ENCODE peak calls at places on chromosomes 6 and 20, in four cellular contexts. L, T, H and W are unnamed samples.

GRCh38 chr6:111855775-111856174 is 17.5 kb downstream of the FYN start:
- DNase-seq in L (no peak), T (no peak), H (no peak), W (no peak)

GRCh38 chr20:25281541-25281991 is 33.7 kb downstream of the PYGB start:
- DNase-seq in L (peak; percentile 30), T (peak; percentile 32), H (no peak), W (peak; percentile 8)

GRCh38 chr6:109373762-109374161 is 8.5 kb downstream of the CD164 start:
- DNase-seq in L (no peak), T (no peak), H (no peak), W (no peak)

GRCh38 chr6:144449911-144450690 is 165.0 kb downstream of the UTRN start:
- DNase-seq in L (no peak), T (no peak), H (no peak), W (no peak)

GRCh38 chr6:157673596-157673995 is 149.4 kb upstream of the SNX9 start:
- DNase-seq in L (no peak), T (no peak), H (no peak), W (no peak)

GRCh38 chr6:157559201-157559756 is 178.3 kb downstream of the ZDHHC14 start:
- DNase-seq in L (no peak), T (no peak), H (no peak), W (no peak)

GRCh38 chr6:40399888-40400468 is 187.2 kb downstream of the LRFN2 start:
- DNase-seq in L (no peak), T (no peak), H (no peak), W (no peak)

GRCh38 chr20:19515074-19515473 is 243.0 kb upstream of the RIN2 start:
- DNase-seq in L (no peak), T (no peak), H (no peak), W (no peak)

GRCh38 chr6:7255918-7256317 is 57.1 kb downstream of the SSR1 start:
- DNase-seq in L (no peak), T (no peak), H (no peak), W (no peak)

GRCh38 chr20:38586181-38586525 is 5.2 kb downstream of the ADIG start:
- DNase-seq in L (no peak), T (no peak), H (no peak), W (no peak)

GRCh38 chr6:111662794-111663231 is 57.1 kb upstream of the TRAF3IP2 start:
- DNase-seq in L (no peak), T (no peak), H (no peak), W (no peak)

GRCh38 chr6:136922680-136922996 is 537 bp downstream of the SLC35D3 start:
- DNase-seq in L (no peak), T (peak; percentile 15), H (no peak), W (no peak)

GRCh38 chr20:16596991-16597390 is 23.7 kb upstream of the KIF16B start:
- DNase-seq in L (no peak), T (no peak), H (no peak), W (no peak)

GRCh38 chr20:48754269-48754668 is 73.5 kb downstream of the PREX1 start:
- DNase-seq in L (no peak), T (peak; percentile 29), H (no peak), W (no peak)

GRCh38 chr6:47701374-47701773 is 3.0 kb downstream of the ADGRF4 start:
- DNase-seq in L (no peak), T (no peak), H (no peak), W (no peak)

GRCh38 chr20:24990810-24991252 is 1.7 kb downstream of the APMAP start:
- DNase-seq in L (no peak), T (no peak), H (no peak), W (no peak)

GRCh38 chr20:40335437-40335836 is 353.6 kb downstream of the MAFB start:
- DNase-seq in L (no peak), T (no peak), H (no peak), W (no peak)

GRCh38 chr20:55472704-55473103 is 532.6 kb downstream of the CBLN4 start:
- DNase-seq in L (no peak), T (no peak), H (no peak), W (no peak)